ENCODE peak calls at places on chromosomes 11 and 22, in six cellular contexts. R, D, Q, L, O and P are unnamed samples.

GRCh38 chr22:20237480-20238440 is 30.4 kb downstream of the RTN4R start:
- DNase-seq in R (no peak), D (no peak), Q (no peak), L (no peak), O (no peak), P (no peak)

GRCh38 chr11:119085523-119085878 is 820 bp downstream of the HMBS start:
- DNase-seq in R (no peak), D (no peak), Q (peak), L (no peak), O (no peak), P (no peak)

GRCh38 chr11:119479685-119480275 is 56.8 kb upstream of the THY1 start:
- DNase-seq in R (no peak), D (no peak), Q (peak), L (no peak), O (peak), P (no peak)

GRCh38 chr22:49329636-49330035 is 498.0 kb downstream of the BRD1 start:
- DNase-seq in R (no peak), D (no peak), Q (no peak), L (no peak), O (no peak), P (no peak)

GRCh38 chr11:123122852-123123251 is 60.9 kb upstream of the HSPA8 start:
- DNase-seq in R (no peak), D (no peak), Q (no peak), L (no peak), O (no peak), P (no peak)

GRCh38 chr11:126345759-126346585 is 9.5 kb upstream of the ST3GAL4 start:
- DNase-seq in R (no peak), D (no peak), Q (peak), L (no peak), O (peak), P (no peak)

GRCh38 chr22:22997262-22997898 is 72.9 kb upstream of the GNAZ start:
- DNase-seq in R (no peak), D (no peak), Q (no peak), L (no peak), O (no peak), P (no peak)

GRCh38 chr11:78647986-78648875 is 73.6 kb upstream of the NARS2 start:
- DNase-seq in R (no peak), D (no peak), Q (no peak), L (no peak), O (no peak), P (no peak)

GRCh38 chr11:83033972-83034672 is 37.6 kb downstream of the RAB30 start:
- DNase-seq in R (peak), D (no peak), Q (peak), L (no peak), O (peak), P (no peak)

GRCh38 chr22:29704528-29705285 is 15.1 kb upstream of the CABP7 start:
- DNase-seq in R (no peak), D (peak), Q (peak), L (peak), O (peak), P (peak)

GRCh38 chr11:104525416-104525815 is 361.5 kb upstream of the PDGFD start:
- DNase-seq in R (no peak), D (no peak), Q (no peak), L (no peak), O (no peak), P (no peak)

GRCh38 chr22:43637267-43637666 is 174.8 kb downstream of the EFCAB6 start:
- DNase-seq in R (no peak), D (no peak), Q (no peak), L (no peak), O (no peak), P (no peak)

GRCh38 chr22:42908082-42908746 is 51.1 kb upstream of the ARFGAP3 start:
- DNase-seq in R (no peak), D (no peak), Q (no peak), L (no peak), O (no peak), P (no peak)

GRCh38 chr22:40922484-40923303 is 28.5 kb upstream of the RBX1 start:
- DNase-seq in R (no peak), D (peak), Q (peak), L (no peak), O (peak), P (peak)

GRCh38 chr22:50114221-50114981 is 24.6 kb downstream of the MOV10L1 start:
- DNase-seq in R (no peak), D (no peak), Q (peak), L (no peak), O (peak), P (no peak)

GRCh38 chr11:63764712-63765631 is 3.6 kb downstream of the ZFTA start:
- DNase-seq in R (no peak), D (no peak), Q (no peak), L (no peak), O (no peak), P (no peak)

GRCh38 chr11:73213196-73214143 is 4.6 kb upstream of the P2RY2 start:
- DNase-seq in R (no peak), D (no peak), Q (no peak), L (no peak), O (no peak), P (no peak)

GRCh38 chr11:69730500-69730899 is 26.7 kb upstream of the FGF19 start:
- DNase-seq in R (no peak), D (no peak), Q (no peak), L (no peak), O (no peak), P (no peak)

GRCh38 chr11:61507012-61507768 is 1.4 kb upstream of the LRRC10B start:
- DNase-seq in R (no peak), D (no peak), Q (no peak), L (no peak), O (no peak), P (no peak)

GRCh38 chr22:35967046-35967397 is 61.6 kb downstream of the RBFOX2 start:
- DNase-seq in R (no peak), D (no peak), Q (no peak), L (no peak), O (no peak), P (no peak)

GRCh38 chr22:19265779-19266178 is 25.7 kb downstream of the CLTCL1 start:
- DNase-seq in R (no peak), D (no peak), Q (no peak), L (no peak), O (no peak), P (no peak)

GRCh38 chr11:14144905-14145304 is 182.4 kb downstream of the SPON1 start:
- DNase-seq in R (no peak), D (no peak), Q (no peak), L (no peak), O (no peak), P (no peak)

GRCh38 chr11:116891746-116892145 is 54.3 kb upstream of the APOA1 start:
- DNase-seq in R (no peak), D (no peak), Q (no peak), L (no peak), O (no peak), P (no peak)

GRCh38 chr22:48849963-48850657 is 977.6 kb downstream of the BRD1 start:
- DNase-seq in R (peak), D (no peak), Q (no peak), L (no peak), O (no peak), P (no peak)

GRCh38 chr11:70054020-70054419 is 24.1 kb upstream of the ANO1 start:
- DNase-seq in R (no peak), D (no peak), Q (no peak), L (no peak), O (no peak), P (no peak)

GRCh38 chr11:7098235-7098832 is 9.5 kb downstream of the RBMXL2 start:
- DNase-seq in R (no peak), D (peak), Q (peak), L (no peak), O (peak), P (peak)

GRCh38 chr11:10669258-10670033 is 24.1 kb downstream of the IRAG1 start:
- DNase-seq in R (no peak), D (peak), Q (peak), L (no peak), O (peak), P (no peak)

GRCh38 chr22:46111645-46112306 is 38.5 kb upstream of the PPARA start:
- DNase-seq in R (no peak), D (no peak), Q (no peak), L (no peak), O (no peak), P (no peak)

GRCh38 chr11:87451400-87451799 is 413.7 kb downstream of the TMEM135 start:
- DNase-seq in R (no peak), D (no peak), Q (peak), L (no peak), O (peak), P (no peak)

GRCh38 chr11:66912963-66913362 is 45.2 kb downstream of the PC start:
- DNase-seq in R (no peak), D (no peak), Q (no peak), L (peak), O (no peak), P (no peak)

GRCh38 chr22:37659066-37659896 is 758 bp downstream of the PDXP start:
- DNase-seq in R (no peak), D (no peak), Q (no peak), L (no peak), O (no peak), P (no peak)

GRCh38 chr22:47495102-47495501 is 732.7 kb downstream of the TBC1D22A start:
- DNase-seq in R (no peak), D (no peak), Q (no peak), L (no peak), O (no peak), P (no peak)

GRCh38 chr22:45804986-45805325 is 133.3 kb downstream of the ATXN10 start:
- DNase-seq in R (no peak), D (no peak), Q (peak), L (no peak), O (peak), P (no peak)

GRCh38 chr11:115676768-115677167 is 172.6 kb upstream of the CADM1 start:
- DNase-seq in R (no peak), D (no peak), Q (peak), L (no peak), O (peak), P (no peak)

GRCh38 chr22:23119492-23120414 is 22.0 kb downstream of the RSPH14 start:
- DNase-seq in R (no peak), D (no peak), Q (no peak), L (no peak), O (no peak), P (no peak)

GRCh38 chr22:49736538-49736937 is 91.1 kb downstream of the BRD1 start:
- DNase-seq in R (no peak), D (no peak), Q (no peak), L (no peak), O (no peak), P (no peak)

GRCh38 chr22:31106651-31107205 is 640 bp downstream of the SELENOM start:
- DNase-seq in R (peak), D (no peak), Q (peak), L (no peak), O (peak), P (no peak)

GRCh38 chr11:75193271-75193670 is 42.4 kb downstream of the SLCO2B1 start:
- DNase-seq in R (no peak), D (no peak), Q (no peak), L (no peak), O (no peak), P (no peak)

GRCh38 chr11:61021661-61022212 is 50.3 kb downstream of the CD6 start:
- DNase-seq in R (no peak), D (no peak), Q (no peak), L (no peak), O (no peak), P (no peak)

GRCh38 chr11:1869427-1870325 is 16.8 kb downstream of the LSP1 start:
- DNase-seq in R (no peak), D (no peak), Q (no peak), L (no peak), O (no peak), P (no peak)